ENCODE peak calls at places on chromosomes 5 and 9, in seven cellular contexts. V is A673, R is heart right ventricle, A is fibroblast of mammary gland, B is AG10803, N is Calu3, F is HFF-Myc. X is an unnamed sample.

GRCh38 chr9:125758986-125759811 is 12.0 kb downstream of the PBX3 start:
- DNase-seq in V (no peak), R (peak), A (no peak), B (peak), N (no peak), F (no peak), X (no peak)

GRCh38 chr5:92969781-92970237 is 611.2 kb downstream of the NR2F1-AS1 start:
- DNase-seq in V (no peak), R (no peak), A (no peak), B (no peak), N (peak), F (no peak), X (no peak)

GRCh38 chr5:73938280-73938937 is 312.4 kb downstream of the ARHGEF28 start:
- DNase-seq in V (no peak), R (no peak), A (peak), B (peak), N (peak), F (peak), X (no peak)

GRCh38 chr5:57280811-57281301 is 107.0 kb downstream of the GPBP1 start:
- DNase-seq in V (no peak), R (no peak), A (no peak), B (no peak), N (no peak), F (no peak), X (no peak)

GRCh38 chr5:10301266-10301665 is 6.4 kb downstream of the CMBL start:
- DNase-seq in V (no peak), R (no peak), A (no peak), B (no peak), N (no peak), F (no peak), X (no peak)

GRCh38 chr5:37111426-37112382 is 137.5 kb downstream of the CPLANE1 start:
- DNase-seq in V (peak), R (no peak), A (no peak), B (no peak), N (no peak), F (no peak), X (peak)

GRCh38 chr5:166282939-166283338 is 2008.5 kb upstream of the WWC1 start:
- DNase-seq in V (no peak), R (no peak), A (no peak), B (no peak), N (no peak), F (no peak), X (no peak)

GRCh38 chr9:136088481-136088938 is 6.6 kb downstream of the NACC2 start:
- DNase-seq in V (no peak), R (peak), A (no peak), B (no peak), N (no peak), F (no peak), X (no peak)

GRCh38 chr5:81994679-81995078 is 22.9 kb downstream of the ATG10 start:
- DNase-seq in V (no peak), R (no peak), A (peak), B (no peak), N (no peak), F (no peak), X (no peak)

GRCh38 chr5:80763211-80763610 is 108.4 kb upstream of the DHFR start:
- DNase-seq in V (no peak), R (no peak), A (peak), B (peak), N (no peak), F (no peak), X (no peak)

GRCh38 chr5:4079881-4080280 is 484.2 kb downstream of the IRX1 start:
- DNase-seq in V (no peak), R (no peak), A (no peak), B (no peak), N (no peak), F (no peak), X (no peak)

GRCh38 chr5:160118349-160119141 is 705 bp downstream of the PWWP2A start:
- DNase-seq in V (peak), R (peak), A (no peak), B (no peak), N (peak), F (no peak), X (peak)

GRCh38 chr5:147855774-147856069 is 22.8 kb upstream of the SCGB3A2 start:
- DNase-seq in V (no peak), R (no peak), A (no peak), B (no peak), N (no peak), F (no peak), X (no peak)

GRCh38 chr9:36074870-36075532 is 38.3 kb downstream of the RECK start:
- DNase-seq in V (peak), R (peak), A (peak), B (peak), N (no peak), F (peak), X (no peak)

DNA sequence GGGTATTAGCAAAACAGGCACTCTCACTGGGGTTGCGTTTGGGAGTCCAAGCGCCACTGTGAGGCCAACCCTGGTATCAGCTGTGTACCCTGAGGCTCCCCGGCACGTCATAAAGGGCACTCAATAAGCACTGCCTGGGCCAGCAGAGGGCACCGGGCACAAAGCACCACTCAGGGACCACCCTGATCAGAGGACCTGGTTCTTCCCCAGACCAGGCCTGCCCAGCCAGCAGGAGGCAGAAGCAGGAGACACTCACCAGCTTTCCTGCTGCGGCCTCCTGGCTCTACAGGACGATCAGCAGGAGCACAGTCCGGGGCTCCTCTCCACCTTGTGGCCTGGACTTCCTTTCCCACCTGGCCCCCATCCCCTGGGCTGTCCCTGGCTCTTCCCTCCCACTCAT is 12.6 kb downstream of the MGAT1 start:
- DNase-seq in V (no peak), R (no peak), A (peak), B (no peak), N (no peak), F (no peak), X (no peak)
- TF ChIP-seq CTCF in V (no peak), R (no peak), A (no peak), B (no peak), N (peak), F (peak), X (no peak)

DNA sequence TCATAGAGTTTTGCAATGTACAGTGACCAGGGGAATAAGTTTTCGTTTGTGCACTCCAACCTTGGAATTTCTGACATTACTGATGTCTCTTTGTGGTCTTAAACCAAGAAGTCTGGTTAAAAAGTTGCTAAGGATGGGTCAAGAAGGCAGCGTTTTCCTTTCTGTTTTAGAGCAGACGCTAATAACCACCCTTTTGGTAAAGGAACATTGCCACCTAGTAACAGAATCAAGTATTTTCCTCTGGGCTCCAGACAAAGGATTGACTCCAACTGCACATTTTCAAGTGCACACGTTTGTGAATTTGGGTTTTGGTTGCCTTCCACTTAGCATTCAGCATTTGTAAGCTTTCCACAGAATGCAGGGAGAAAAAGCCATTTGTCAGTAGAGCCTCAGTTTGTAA is 22.2 kb upstream of the CEP78 start:
- DNase-seq in V (peak), R (no peak), A (peak), B (peak), N (no peak), F (no peak), X (no peak)
- TF ChIP-seq CTCF in V (peak), R (no peak), A (peak), B (peak), N (no peak), F (peak), X (no peak)

DNA sequence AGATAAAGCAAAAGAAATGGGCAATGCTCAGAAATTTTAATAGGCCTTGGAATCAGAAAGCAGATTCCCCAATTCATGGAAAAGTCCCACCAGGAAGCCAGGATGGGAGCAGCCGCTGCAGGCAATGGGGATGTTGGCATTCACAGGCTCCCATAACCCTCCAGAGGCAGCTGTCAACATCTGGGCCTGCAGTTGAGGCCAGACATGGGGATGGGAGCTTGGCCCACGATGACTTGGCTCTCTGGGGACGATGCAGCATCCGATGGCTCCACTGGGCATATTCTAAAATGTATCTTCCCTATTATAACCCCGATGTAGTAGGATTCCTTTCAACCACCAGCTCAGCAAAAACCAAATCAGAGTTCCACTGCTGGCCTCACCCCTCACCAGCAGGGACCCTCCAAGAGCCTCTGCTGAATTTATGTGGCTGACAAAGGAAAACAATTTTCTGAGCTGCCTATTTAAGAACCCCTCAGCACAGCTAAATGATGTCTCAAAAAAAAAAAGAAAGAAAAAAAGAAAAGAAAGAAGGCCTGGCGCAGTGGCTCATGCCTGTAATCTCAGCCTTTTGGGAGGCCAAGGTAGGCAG is 7.1 kb downstream of the SPRY4 start:
- DNase-seq in V (peak), R (peak), A (peak), B (no peak), N (no peak), F (no peak), X (no peak)
- TF ChIP-seq CTCF in V (peak), R (no peak), A (peak), B (peak), N (no peak), F (peak), X (no peak)

DNA sequence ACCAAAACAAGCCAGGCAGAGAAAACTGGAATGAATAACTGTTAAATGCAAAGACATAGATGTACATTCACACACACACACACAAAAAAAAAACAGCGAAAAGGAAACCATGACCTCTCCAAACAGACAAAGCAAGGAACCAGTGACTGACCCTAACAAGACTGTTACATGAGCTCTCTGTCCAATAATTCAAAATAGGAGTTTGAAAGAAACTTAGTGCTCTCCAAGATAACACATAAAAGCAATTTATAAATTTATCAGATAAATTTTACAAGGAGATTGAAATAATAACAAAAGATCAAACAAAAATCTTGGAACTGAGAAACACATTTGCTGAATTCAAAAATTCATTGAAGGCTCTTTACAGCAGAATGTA is 423.5 kb upstream of the RGMB start:
- DNase-seq in V (no peak), R (no peak), A (no peak), B (no peak), N (no peak), F (no peak), X (no peak)
- TF ChIP-seq CTCF in V (no peak), R (no peak), A (no peak), B (no peak), N (no peak), F (no peak), X (no peak)

GRCh38 chr5:124746252-124746915 is at the start of gene ZNF608:
- DNase-seq in V (peak), R (no peak), A (peak), B (no peak), N (no peak), F (no peak), X (no peak)
- TF ChIP-seq CTCF in V (no peak), R (no peak), A (no peak), B (no peak), N (no peak), F (no peak), X (no peak)

GRCh38 chr5:43609752-43610151 is 6.8 kb downstream of the NNT start:
- DNase-seq in V (no peak), R (no peak), A (peak), B (no peak), N (no peak), F (no peak), X (no peak)
- TF ChIP-seq CTCF in V (peak), R (no peak), A (peak), B (peak), N (no peak), F (peak), X (peak)

GRCh38 chr9:134891713-134892112 is 11.1 kb downstream of the FCN2 start:
- DNase-seq in V (no peak), R (no peak), A (no peak), B (no peak), N (no peak), F (no peak), X (no peak)
- TF ChIP-seq CTCF in V (no peak), R (no peak), A (no peak), B (no peak), N (no peak), F (no peak), X (no peak)

DNA sequence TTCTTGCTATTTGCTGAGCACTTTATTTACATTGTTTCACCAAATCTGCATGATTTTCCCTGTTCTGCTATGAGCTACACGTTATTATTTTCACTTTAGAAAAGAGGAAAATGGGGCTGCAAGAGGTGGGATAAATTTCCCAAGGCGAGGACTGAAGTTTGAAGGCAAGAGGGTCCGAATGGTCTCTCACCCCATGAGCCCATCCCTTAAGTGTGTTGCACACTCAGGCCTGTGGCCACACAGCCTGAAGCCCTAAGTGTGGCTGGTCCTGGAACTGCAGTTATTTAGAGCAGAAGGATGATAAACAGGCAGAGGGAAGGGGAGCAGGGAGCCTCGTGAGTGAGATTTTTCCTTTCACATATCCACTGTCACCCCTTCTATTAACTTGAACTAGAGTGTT is 7.8 kb downstream of the PDE8B start:
- DNase-seq in V (no peak), R (no peak), A (no peak), B (no peak), N (no peak), F (no peak), X (no peak)
- TF ChIP-seq CTCF in V (peak), R (no peak), A (peak), B (peak), N (no peak), F (peak), X (no peak)

GRCh38 chr9:9674461-9674860 is 938.3 kb downstream of the PTPRD start:
- DNase-seq in V (no peak), R (no peak), A (no peak), B (no peak), N (no peak), F (no peak), X (no peak)

DNA sequence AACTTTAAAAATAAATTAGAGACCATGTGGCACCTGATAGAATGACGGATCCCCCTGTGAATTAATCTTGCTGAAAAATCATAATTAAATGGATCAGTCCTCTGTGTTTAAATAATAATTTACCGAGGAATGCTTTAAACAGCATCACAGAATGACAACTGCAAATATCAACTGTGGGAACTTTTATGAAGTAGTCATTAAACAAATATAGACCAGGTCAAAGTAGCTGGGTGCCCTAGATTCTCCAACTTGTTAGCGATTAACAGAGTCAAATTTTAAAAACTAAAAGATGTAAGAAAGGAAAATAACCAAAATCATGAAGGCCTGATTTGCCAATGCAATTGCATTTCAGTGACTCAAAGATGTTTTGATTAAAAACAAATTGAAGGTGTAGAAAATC is 933.4 kb downstream of the PTPRD start:
- DNase-seq in V (no peak), R (no peak), A (no peak), B (no peak), N (no peak), F (no peak), X (no peak)
- TF ChIP-seq CTCF in V (no peak), R (no peak), A (no peak), B (no peak), N (no peak), F (no peak), X (no peak)